ENCODE peak calls at places on chromosomes 2 and 18, in eight cellular contexts. I is effector CD4-positive, alpha-beta T cell; E is effector memory CD4-positive, alpha-beta T cell; Q is GM13977; F is fibroblast of lung; C is GM04504; U is ovary; A is H7. N is an unnamed sample.
A peak's percentile ranks its signal among the peaks of the same experiment; 100 is the strongest.

GRCh38 chr2:121008978-121009377 is 273.3 kb downstream of the GLI2 start:
- DNase-seq in C (no peak), A (peak; percentile 87), Q (no peak), U (no peak), E (no peak), I (no peak), F (no peak), N (peak; percentile 61)

GRCh38 chr2:119723784-119724467 is 35.8 kb upstream of the PTPN4 start:
- DNase-seq in E (no peak), Q (no peak), F (peak; percentile 68), I (no peak), A (no peak), C (no peak), U (no peak), N (no peak)

GRCh38 chr2:46814160-46814559 is 101.4 kb downstream of the MCFD2 start:
- DNase-seq in Q (no peak), F (peak; percentile 96), E (no peak), U (peak; percentile 66), A (no peak), C (no peak), I (no peak), N (no peak)

GRCh38 chr18:34222025-34222395 is 2.7 kb downstream of the NOL4 start:
- DNase-seq in C (no peak), Q (no peak), E (no peak), F (no peak), U (no peak), I (no peak), A (peak; percentile 23), N (no peak)

GRCh38 chr2:187842978-187843847 is 289.0 kb upstream of the TFPI start:
- DNase-seq in E (no peak), Q (peak; percentile 15), C (peak; percentile 41), A (peak; percentile 25), U (no peak), F (peak; percentile 70), I (no peak), N (peak; percentile 76)

GRCh38 chr18:6145645-6146308 is 250.5 kb upstream of the TMEM200C start:
- DNase-seq in I (no peak), U (no peak), E (no peak), A (peak; percentile 15), Q (no peak), F (no peak), C (no peak), N (no peak)

GRCh38 chr2:102783506-102784189 is 21.8 kb downstream of the TMEM182 start:
- DNase-seq in Q (no peak), F (no peak), I (no peak), E (no peak), C (no peak), U (no peak), A (no peak), N (no peak)

GRCh38 chr18:23716516-23716915 is 27.3 kb downstream of the LAMA3 start:
- DNase-seq in I (no peak), E (no peak), U (no peak), F (peak; percentile 94), Q (no peak), A (peak; percentile 52), C (peak; percentile 48), N (no peak)

GRCh38 chr2:216057688-216058193 is 23.9 kb downstream of the PECR start:
- DNase-seq in U (no peak), E (peak; percentile 25), A (no peak), Q (peak; percentile 71), C (peak; percentile 33), I (peak; percentile 25), F (peak; percentile 96), N (no peak)

GRCh38 chr2:160039166-160039903 is 23.1 kb downstream of the PLA2R1 start:
- DNase-seq in I (no peak), E (no peak), C (no peak), A (no peak), U (peak; percentile 56), F (peak; percentile 91), Q (no peak), N (no peak)

GRCh38 chr2:33047939-33048338 is 101.2 kb downstream of the LTBP1 start:
- DNase-seq in F (peak; percentile 81), I (no peak), E (no peak), Q (no peak), A (no peak), C (no peak), U (no peak), N (no peak)

GRCh38 chr2:238242731-238243495 is 3.1 kb upstream of the HES6 start:
- DNase-seq in E (no peak), Q (no peak), A (peak; percentile 70), C (no peak), U (no peak), F (no peak), I (no peak), N (no peak)

GRCh38 chr2:17538844-17539554 is 1.5 kb upstream of the VSNL1 start:
- DNase-seq in I (no peak), F (peak; percentile 77), U (peak; percentile 69), C (no peak), E (no peak), Q (peak; percentile 44), A (peak; percentile 72), N (peak; percentile 42)

N was measured in HAP-1.